ENCODE peak calls at places on chromosomes 6 and 20, in four cellular contexts. K is hepatocyte; D is GM23338; A is effector memory CD4-positive, alpha-beta T cell. X is an unnamed sample.

GRCh38 chr6:14671261-14671681 is 553.7 kb downstream of the CD83 start:
- DNase-seq in K (no peak), D (no peak), A (no peak), X (peak; percentile 9)

GRCh38 chr6:27237089-27237723 is 10.3 kb upstream of the PRSS16 start:
- DNase-seq in A (no peak), K (peak; percentile 44), D (peak; percentile 83), X (no peak)

GRCh38 chr20:2178328-2179232 is 77.0 kb downstream of the STK35 start:
- DNase-seq in K (no peak), A (no peak), D (no peak), X (no peak)

GRCh38 chr20:57323034-57323433 is 6.6 kb upstream of the SPO11 start:
- DNase-seq in D (peak; percentile 50), A (no peak), K (peak; percentile 71), X (peak; percentile 40)

GRCh38 chr6:159062564-159062945 is 17.8 kb upstream of the TAGAP start:
- DNase-seq in K (no peak), D (no peak), A (no peak), X (no peak)

GRCh38 chr6:168964138-168964892 is 289.3 kb downstream of the THBS2 start:
- DNase-seq in A (no peak), K (no peak), D (no peak), X (no peak)

GRCh38 chr6:31293343-31293742 is 21.5 kb upstream of the HLA-C start:
- DNase-seq in D (peak; percentile 74), A (no peak), K (peak; percentile 68), X (peak; percentile 14)

GRCh38 chr6:37011656-37012378 is 6.4 kb downstream of the FGD2 start:
- DNase-seq in D (no peak), K (no peak), A (no peak), X (no peak)

GRCh38 chr6:125966569-125966968 is 10.0 kb downstream of the HINT3 start:
- DNase-seq in D (no peak), K (no peak), A (no peak), X (no peak)

GRCh38 chr6:22057962-22058361 is 238.9 kb downstream of the PRL start:
- DNase-seq in K (no peak), D (no peak), A (no peak), X (no peak)

GRCh38 chr20:50478162-50479036 is 31.8 kb upstream of the PTPN1 start:
- DNase-seq in K (peak; percentile 80), D (peak; percentile 88), A (peak; percentile 61), X (peak; percentile 85)

GRCh38 chr6:38453302-38453701 is 186.4 kb downstream of the BTBD9 start:
- DNase-seq in A (no peak), D (no peak), K (no peak), X (no peak)

GRCh38 chr20:41185013-41185757 is 47.8 kb downstream of the PLCG1 start:
- DNase-seq in K (peak; percentile 1), A (no peak), D (no peak), X (no peak)

GRCh38 chr20:50151034-50151743 is 2.3 kb downstream of the PEDS1 start:
- DNase-seq in A (no peak), K (no peak), D (peak; percentile 60), X (no peak)

GRCh38 chr6:41336824-41337223 is 1.4 kb downstream of the NCR2 start:
- DNase-seq in A (no peak), K (no peak), D (no peak), X (peak; percentile 49)

GRCh38 chr6:7108964-7109836 is 1.4 kb downstream of the RREB1 start:
- DNase-seq in K (peak; percentile 84), A (peak; percentile 18), D (peak; percentile 46), X (peak; percentile 46)

GRCh38 chr6:89148016-89148750 is 2.3 kb downstream of the PM20D2 start:
- DNase-seq in D (no peak), K (no peak), A (no peak), X (no peak)
- H3K4me3 ChIP-seq in D (no peak overlapping the region), K (no peak overlapping the region), A (no peak overlapping the region), X (no peak overlapping the region)

GRCh38 chr6:5028921-5029320 is 25.1 kb upstream of the RPP40 start:
- DNase-seq in K (no peak), D (no peak), A (no peak), X (peak; percentile 56)

GRCh38 chr6:5028301-5028700 is 24.5 kb upstream of the RPP40 start:
- DNase-seq in A (no peak), K (no peak), D (no peak), X (no peak)

GRCh38 chr6:5029609-5030008 is 25.8 kb upstream of the RPP40 start:
- DNase-seq in K (no peak), A (no peak), D (no peak), X (no peak)

GRCh38 chr6:5031150-5031549 is 27.3 kb upstream of the RPP40 start:
- DNase-seq in K (no peak), A (no peak), D (no peak), X (no peak)

GRCh38 chr6:5030596-5031136 is 26.8 kb upstream of the RPP40 start:
- DNase-seq in K (peak; percentile 89), D (peak; percentile 96), A (peak; percentile 42), X (peak; percentile 70)
- H3K4me1 ChIP-seq in K (peaks cover 3% of the 10 kb centered on the region), D (peaks cover 19% of the 10 kb centered on the region), A (no peaks in the 10 kb centered on the region), X (peaks cover 10% of the 10 kb centered on the region)

GRCh38 chr6:105604593-105604905 is 201.7 kb upstream of the PREP start:
- DNase-seq in K (no peak), D (no peak), A (no peak), X (no peak)

GRCh38 chr6:105603779-105604592 is 201.1 kb upstream of the PREP start:
- DNase-seq in K (peak; percentile 37), D (no peak), A (no peak), X (no peak)

GRCh38 chr6:105598264-105598663 is 195.4 kb upstream of the PREP start:
- DNase-seq in D (no peak), A (no peak), K (no peak), X (no peak)

GRCh38 chr6:105601541-105602174 is 198.8 kb upstream of the PREP start:
- DNase-seq in A (no peak), D (no peak), K (peak; percentile 28), X (no peak)

GRCh38 chr6:105600342-105601293 is 197.7 kb upstream of the PREP start:
- DNase-seq in D (peak; percentile 44), K (no peak), A (no peak), X (no peak)
- H3K27ac ChIP-seq in D (no peak overlapping the region), K (peak overlapping the region; percentile 18), A (no peak overlapping the region), X (no peak overlapping the region)

GRCh38 chr6:28589952-28590340 is 64.3 kb downstream of the GPX5 start:
- DNase-seq in K (peak; percentile 8), D (peak; percentile 45), A (no peak), X (no peak)
- H3K4me3 ChIP-seq in K (peak overlapping the region; percentile 5), D (peak overlapping the region; percentile 72), A (no peak overlapping the region), X (peak overlapping the region; percentile 56)

GRCh38 chr20:45087115-45087785 is 13.7 kb downstream of the KCNS1 start:
- DNase-seq in K (no peak), D (no peak), A (no peak), X (no peak)

GRCh38 chr20:45087814-45088213 is 13.1 kb downstream of the KCNS1 start:
- DNase-seq in A (no peak), D (no peak), K (no peak), X (no peak)

GRCh38 chr20:45083127-45083526 is 17.8 kb downstream of the KCNS1 start:
- DNase-seq in A (no peak), D (no peak), K (no peak), X (no peak)

GRCh38 chr20:45085867-45086266 is 15.1 kb downstream of the KCNS1 start:
- DNase-seq in D (peak; percentile 26), A (no peak), K (no peak), X (no peak)

GRCh38 chr20:45085289-45085688 is 15.6 kb downstream of the KCNS1 start:
- DNase-seq in K (no peak), D (no peak), A (no peak), X (no peak)
- H3K4me1 ChIP-seq in K (peaks cover 4% of the 10 kb centered on the region), D (peaks cover 6% of the 10 kb centered on the region), A (no peaks in the 10 kb centered on the region), X (peaks cover under 1% of the 10 kb centered on the region)